ENCODE peak calls at places on chromosome 1, in eight cellular contexts. D, K, T, F, J, L, Z and G are unnamed samples.

GRCh38 chr1:239891621-239892358 is 199.9 kb upstream of the FMN2 start:
- DNase-seq in D (no peak), K (no peak), T (no peak), F (peak), J (no peak), L (no peak), Z (no peak), G (no peak)

GRCh38 chr1:103416681-103417318 is 108.7 kb upstream of the RNPC3 start:
- DNase-seq in D (no peak), K (no peak), T (peak), F (no peak), J (no peak), L (peak), Z (peak), G (no peak)

GRCh38 chr1:182111496-182111895 is 50.0 kb upstream of the ZNF648 start:
- DNase-seq in D (no peak), K (no peak), T (no peak), F (no peak), J (no peak), L (no peak), Z (no peak), G (no peak)

GRCh38 chr1:50970508-50970885 is 452 bp downstream of the CDKN2C start:
- DNase-seq in D (no peak), K (no peak), T (no peak), F (no peak), J (no peak), L (peak), Z (no peak), G (no peak)

GRCh38 chr1:205918955-205919746 is 24.1 kb downstream of the SLC26A9 start:
- DNase-seq in D (peak), K (peak), T (peak), F (peak), J (peak), L (peak), Z (peak), G (peak)

GRCh38 chr1:87714278-87714677 is 385.6 kb downstream of the LMO4 start:
- DNase-seq in D (no peak), K (no peak), T (no peak), F (no peak), J (no peak), L (no peak), Z (no peak), G (no peak)

GRCh38 chr1:160810486-160810885 is 14.5 kb downstream of the LY9 start:
- DNase-seq in D (no peak), K (no peak), T (no peak), F (peak), J (no peak), L (no peak), Z (no peak), G (no peak)

GRCh38 chr1:200625381-200625824 is 4.9 kb upstream of the KIF14 start:
- DNase-seq in D (no peak), K (no peak), T (no peak), F (peak), J (no peak), L (peak), Z (peak), G (no peak)

GRCh38 chr1:3539707-3540425 is 71.4 kb downstream of the MEGF6 start:
- DNase-seq in D (no peak), K (no peak), T (peak), F (no peak), J (no peak), L (peak), Z (peak), G (peak)

GRCh38 chr1:226634611-226635246 is 86.2 kb downstream of the STUM start:
- DNase-seq in D (no peak), K (no peak), T (no peak), F (no peak), J (no peak), L (no peak), Z (no peak), G (no peak)

GRCh38 chr1:113534130-113534817 is 144.0 kb downstream of the MAGI3 start:
- DNase-seq in D (no peak), K (peak), T (no peak), F (peak), J (peak), L (peak), Z (peak), G (peak)

GRCh38 chr1:77370588-77371306 is 88.9 kb downstream of the AK5 start:
- DNase-seq in D (no peak), K (peak), T (peak), F (no peak), J (no peak), L (peak), Z (peak), G (no peak)

GRCh38 chr1:26887125-26887524 is 3.0 kb downstream of the GPN2 start:
- DNase-seq in D (no peak), K (no peak), T (peak), F (peak), J (peak), L (peak), Z (peak), G (peak)

GRCh38 chr1:185720633-185721272 is 13.4 kb upstream of the HMCN1 start:
- DNase-seq in D (no peak), K (no peak), T (peak), F (peak), J (peak), L (peak), Z (peak), G (no peak)

GRCh38 chr1:159828916-159829634 is 2.4 kb downstream of the SLAMF8 start:
- DNase-seq in D (no peak), K (no peak), T (no peak), F (peak), J (peak), L (no peak), Z (no peak), G (peak)

GRCh38 chr1:58739851-58740466 is 40.1 kb upstream of the MYSM1 start:
- DNase-seq in D (no peak), K (no peak), T (peak), F (peak), J (peak), L (peak), Z (peak), G (peak)

GRCh38 chr1:117527566-117528102 is 78.2 kb upstream of the TENT5C start:
- DNase-seq in D (no peak), K (peak), T (peak), F (no peak), J (no peak), L (peak), Z (peak), G (no peak)

GRCh38 chr1:85940621-85941306 is 215.8 kb downstream of the COL24A1 start:
- DNase-seq in D (no peak), K (peak), T (no peak), F (no peak), J (no peak), L (peak), Z (peak), G (no peak)

GRCh38 chr1:22619808-22620207 is 16.6 kb upstream of the C1QA start:
- DNase-seq in D (no peak), K (no peak), T (no peak), F (no peak), J (no peak), L (no peak), Z (no peak), G (no peak)

GRCh38 chr1:3401585-3402257 is 52.7 kb upstream of the ARHGEF16 start:
- DNase-seq in D (no peak), K (no peak), T (no peak), F (no peak), J (no peak), L (no peak), Z (no peak), G (no peak)

GRCh38 chr1:150162862-150163706 is 13.4 kb downstream of the PLEKHO1 start:
- DNase-seq in D (no peak), K (peak), T (peak), F (peak), J (peak), L (peak), Z (peak), G (peak)

GRCh38 chr1:217140041-217140901 is 417.0 kb upstream of the ESRRG start:
- DNase-seq in D (no peak), K (no peak), T (no peak), F (peak), J (no peak), L (no peak), Z (no peak), G (peak)
- H3K4me3 ChIP-seq in D (no peak), K (no peak), T (peak), F (no peak), J (peak), L (no peak), Z (no peak), G (peak)

GRCh38 chr1:83734411-83734810 is 264.5 kb downstream of the TTLL7 start:
- DNase-seq in D (no peak), K (no peak), T (no peak), F (no peak), J (no peak), L (no peak), Z (no peak), G (no peak)
- H3K4me3 ChIP-seq in D (no peak), K (no peak), T (no peak), F (no peak), J (no peak), L (no peak), Z (no peak), G (no peak)

DNA sequence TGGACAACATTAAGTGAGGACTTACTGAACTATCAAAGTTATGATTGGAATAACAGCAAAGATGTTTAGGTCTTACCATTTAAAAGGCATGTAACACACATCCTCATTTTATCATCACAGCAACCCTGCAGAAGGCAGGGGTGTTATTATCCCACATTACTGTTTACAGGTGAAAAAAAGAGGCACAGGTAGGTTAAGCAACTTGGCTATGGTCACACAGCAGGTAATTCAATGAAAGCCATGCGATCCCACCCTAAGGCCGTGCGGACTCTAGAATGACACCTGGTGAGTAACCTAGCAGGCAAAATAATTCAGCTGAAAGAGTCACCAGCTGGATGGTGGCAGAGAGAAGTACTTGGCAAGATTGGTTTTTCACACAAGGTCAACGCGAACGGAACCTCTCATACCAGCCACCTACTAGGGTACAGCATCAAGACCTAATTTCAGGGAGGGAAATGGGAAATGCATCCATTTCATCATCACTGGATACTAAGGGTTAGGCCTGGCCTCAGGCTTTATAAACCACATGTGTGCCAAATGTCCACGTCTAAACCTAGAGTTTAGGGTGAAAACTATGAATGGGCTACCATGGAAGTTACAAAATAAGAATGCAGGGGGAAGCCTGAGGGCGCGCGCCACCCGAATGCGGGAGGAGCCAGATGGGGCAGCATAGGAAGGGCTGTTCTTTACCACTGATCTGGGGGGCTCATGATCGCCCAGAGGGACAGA is 85.3 kb downstream of the SLC66A1 start:
- DNase-seq in D (no peak), K (no peak), T (no peak), F (no peak), J (no peak), L (peak), Z (peak), G (no peak)
- H3K4me3 ChIP-seq in D (no peak), K (no peak), T (no peak), F (no peak), J (no peak), L (no peak), Z (no peak), G (no peak)

GRCh38 chr1:56569661-56570060 is 9.7 kb downstream of the PLPP3 start:
- DNase-seq in D (no peak), K (no peak), T (no peak), F (peak), J (peak), L (no peak), Z (no peak), G (no peak)

GRCh38 chr1:56574794-56575193 is 4.6 kb downstream of the PLPP3 start:
- DNase-seq in D (no peak), K (no peak), T (no peak), F (no peak), J (no peak), L (peak), Z (no peak), G (no peak)

GRCh38 chr1:56573311-56573710 is 6.1 kb downstream of the PLPP3 start:
- DNase-seq in D (no peak), K (no peak), T (no peak), F (no peak), J (peak), L (peak), Z (no peak), G (no peak)

GRCh38 chr1:56572334-56573050 is 6.9 kb downstream of the PLPP3 start:
- DNase-seq in D (no peak), K (no peak), T (no peak), F (no peak), J (no peak), L (no peak), Z (no peak), G (no peak)

DNA sequence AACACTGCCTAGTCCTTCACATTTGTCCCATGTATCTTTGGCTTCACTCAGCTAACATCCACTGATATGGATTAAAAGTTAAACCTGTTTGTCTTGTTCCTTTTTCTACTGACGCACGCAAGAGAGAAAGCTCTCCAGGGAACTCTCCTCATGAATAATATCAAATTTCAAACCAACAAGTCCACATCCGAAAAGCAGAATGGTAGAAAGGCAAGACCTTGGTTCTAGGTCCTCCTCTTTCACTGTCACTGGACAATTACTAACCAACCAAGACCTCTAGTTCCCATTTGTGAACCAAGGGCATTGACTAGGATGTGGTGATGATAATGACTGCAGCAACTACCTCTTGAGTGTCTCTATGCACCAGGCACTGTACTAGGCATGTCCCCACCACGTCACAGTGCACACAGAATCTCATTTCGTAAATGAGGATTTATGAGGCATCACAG is 8.4 kb downstream of the PLPP3 start:
- DNase-seq in D (no peak), K (no peak), T (no peak), F (no peak), J (no peak), L (no peak), Z (peak), G (no peak)
- H3K4me3 ChIP-seq in D (no peak), K (no peak), T (no peak), F (no peak), J (no peak), L (no peak), Z (no peak), G (no peak)

DNA sequence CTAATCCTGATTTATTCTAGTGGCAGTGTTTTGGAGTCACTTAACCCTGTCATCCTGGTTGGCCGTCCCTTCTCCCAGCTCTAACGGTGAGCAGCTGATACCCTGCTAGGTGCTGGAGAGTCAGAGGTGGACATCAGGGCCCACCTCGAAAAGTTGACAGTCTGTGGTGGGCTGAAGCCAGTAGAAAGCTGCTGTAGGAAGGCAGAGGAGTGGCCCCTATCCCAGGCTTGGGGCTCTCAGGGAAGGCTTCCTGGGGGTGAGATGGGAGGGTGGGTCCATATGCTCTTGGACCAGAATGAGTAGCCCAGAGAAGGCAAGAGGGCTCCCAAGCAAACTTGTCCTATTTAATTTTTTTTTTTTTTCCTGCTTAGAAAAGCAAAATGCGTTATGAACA is 475 bp upstream of the RPL5 start:
- DNase-seq in D (no peak), K (no peak), T (no peak), F (peak), J (no peak), L (peak), Z (no peak), G (peak)
- H3K4me3 ChIP-seq in D (no peak), K (no peak), T (no peak), F (no peak), J (no peak), L (peak), Z (no peak), G (no peak)